ENCODE peak calls at places on chromosome 20, in ten cellular contexts. P is Right ventricle myocardium superior; M is activated CD4-positive, alpha-beta T cell treated with anti-CD3 and anti-CD28 coated beads, Interleukin-2, amount 50 U/mL, for 1 hour; N is SK-N-SH; W is Right ventricle myocardium inferior; F is uterus; Q is epithelial cell of prostate; A is left cardiac atrium; K is iPS-NIHi11; U is transverse colon. V is an unnamed sample.

GRCh38 chr20:235891-236290 is 8.8 kb downstream of the DEFB129 start:
- DNase-seq in P (peak), M (no peak), N (peak), W (no peak), F (no peak), Q (peak), A (no peak), K (no peak), U (no peak), V (no peak)

GRCh38 chr20:4950841-4951240 is 50.5 kb downstream of the SLC23A2 start:
- DNase-seq in P (no peak), M (no peak), N (no peak), W (no peak), F (no peak), Q (no peak), A (no peak), K (no peak), U (no peak), V (no peak)

GRCh38 chr20:63819224-63819917 is 11.7 kb downstream of the ZBTB46 start:
- DNase-seq in P (no peak), M (no peak), N (no peak), W (no peak), F (peak), Q (no peak), A (peak), K (no peak), U (peak), V (peak)

GRCh38 chr20:53894707-53895384 is 175.5 kb downstream of the BCAS1 start:
- DNase-seq in P (no peak), M (no peak), N (no peak), W (no peak), F (no peak), Q (no peak), A (no peak), K (no peak), U (no peak), V (no peak)

GRCh38 chr20:41573955-41574354 is 44.2 kb downstream of the CHD6 start:
- DNase-seq in P (no peak), M (no peak), N (no peak), W (no peak), F (no peak), Q (no peak), A (no peak), K (no peak), U (no peak), V (no peak)

GRCh38 chr20:56358600-56359211 is at the start of gene FAM210B:
- DNase-seq in P (peak), M (peak), N (peak), W (peak), F (peak), Q (peak), A (peak), K (peak), U (peak), V (peak)

GRCh38 chr20:1460275-1460674 is 6.4 kb downstream of the NSFL1C start:
- DNase-seq in P (no peak), M (no peak), N (no peak), W (no peak), F (no peak), Q (no peak), A (no peak), K (no peak), U (no peak), V (no peak)

GRCh38 chr20:46083101-46083500 is 6.7 kb downstream of the NCOA5 start:
- DNase-seq in P (no peak), M (no peak), N (no peak), W (no peak), F (no peak), Q (no peak), A (no peak), K (no peak), U (no peak), V (no peak)

GRCh38 chr20:21172626-21173025 is 46.7 kb downstream of the KIZ start:
- DNase-seq in P (no peak), M (no peak), N (no peak), W (no peak), F (no peak), Q (no peak), A (no peak), K (no peak), U (no peak), V (no peak)

GRCh38 chr20:57470666-57471495 is 54.1 kb downstream of the CTCFL start:
- DNase-seq in P (no peak), M (no peak), N (no peak), W (no peak), F (no peak), Q (no peak), A (no peak), K (no peak), U (no peak), V (no peak)

GRCh38 chr20:432208-432607 is 24.1 kb downstream of the RBCK1 start:
- DNase-seq in P (no peak), M (no peak), N (no peak), W (no peak), F (no peak), Q (no peak), A (no peak), K (no peak), U (no peak), V (no peak)

GRCh38 chr20:11769825-11770224 is 147.9 kb upstream of the BTBD3 start:
- DNase-seq in P (no peak), M (no peak), N (no peak), W (no peak), F (no peak), Q (no peak), A (no peak), K (no peak), U (no peak), V (no peak)

GRCh38 chr20:36466089-36466488 is 75.2 kb upstream of the MYL9 start:
- DNase-seq in P (no peak), M (no peak), N (no peak), W (no peak), F (no peak), Q (no peak), A (no peak), K (no peak), U (no peak), V (no peak)

GRCh38 chr20:23782366-23782983 is 31.7 kb upstream of the CST1 start:
- DNase-seq in P (no peak), M (no peak), N (peak), W (no peak), F (no peak), Q (no peak), A (no peak), K (peak), U (no peak), V (peak)

GRCh38 chr20:10511166-10511506 is 76.0 kb downstream of the SLX4IP start:
- DNase-seq in P (no peak), M (no peak), N (no peak), W (no peak), F (no peak), Q (no peak), A (no peak), K (no peak), U (no peak), V (no peak)

GRCh38 chr20:59322101-59322500 is 21.7 kb downstream of the EDN3 start:
- DNase-seq in P (no peak), M (no peak), N (no peak), W (no peak), F (no peak), Q (no peak), A (no peak), K (no peak), U (no peak), V (no peak)

GRCh38 chr20:10111144-10111771 is 76.5 kb downstream of the ANKEF1 start:
- DNase-seq in P (no peak), M (no peak), N (no peak), W (no peak), F (no peak), Q (no peak), A (no peak), K (no peak), U (peak), V (no peak)

GRCh38 chr20:427401-427800 is 19.3 kb downstream of the RBCK1 start:
- DNase-seq in P (no peak), M (no peak), N (no peak), W (no peak), F (no peak), Q (no peak), A (no peak), K (no peak), U (no peak), V (no peak)